ENCODE peak calls at places on chromosomes 6 and 20, in ten cellular contexts. One of them, this sample, is unnamed.

GRCh38 chr6:154509421-154510143 is 903 bp downstream of the CNKSR3 start:
- DNase-seq in ureter: peak; percentile 50
- DNase-seq in NCI-H187: no peak
- DNase-seq in fibroblast of pulmonary artery: peak; percentile 39
- DNase-seq in NCI-H446 treated with DMSO at 0.1 percent for 48 hours: no peak
- DNase-seq in activated T-helper 1 cell treated with anti-CD3 and anti-CD28 coated beads, Interleukin-12 subunit alpha, Interleukin-12 subunit beta, Interleukin-2, Interleukin-4 antibody, amounts not matched to agents 30 ng/mL and 10 ng/mL and 1 ng/mL, durations not matched to agents 14 hours and 24 hours and 36 hours: no peak
- DNase-seq in OCI-M1: peak; percentile 56
- DNase-seq in D341Med: peak; percentile 64
- DNase-seq in T-helper 2 cell: peak; percentile 11
- DNase-seq in BJ: no peak
- DNase-seq in this sample: no peak

GRCh38 chr20:47748069-47748468 is 37.2 kb downstream of the SULF2 start:
- DNase-seq in ureter: no peak
- DNase-seq in NCI-H187: no peak
- DNase-seq in fibroblast of pulmonary artery: no peak
- DNase-seq in NCI-H446 treated with DMSO at 0.1 percent for 48 hours: no peak
- DNase-seq in activated T-helper 1 cell treated with anti-CD3 and anti-CD28 coated beads, Interleukin-12 subunit alpha, Interleukin-12 subunit beta, Interleukin-2, Interleukin-4 antibody, amounts not matched to agents 30 ng/mL and 10 ng/mL and 1 ng/mL, durations not matched to agents 14 hours and 24 hours and 36 hours: no peak
- DNase-seq in OCI-M1: no peak
- DNase-seq in D341Med: no peak
- DNase-seq in T-helper 2 cell: no peak
- DNase-seq in BJ: no peak
- DNase-seq in this sample: no peak

GRCh38 chr6:149934249-149935156 is 7.3 kb upstream of the ULBP2 start:
- DNase-seq in ureter: peak; percentile 72
- DNase-seq in NCI-H187: peak; percentile 14
- DNase-seq in fibroblast of pulmonary artery: peak; percentile 84
- DNase-seq in NCI-H446 treated with DMSO at 0.1 percent for 48 hours: no peak
- DNase-seq in activated T-helper 1 cell treated with anti-CD3 and anti-CD28 coated beads, Interleukin-12 subunit alpha, Interleukin-12 subunit beta, Interleukin-2, Interleukin-4 antibody, amounts not matched to agents 30 ng/mL and 10 ng/mL and 1 ng/mL, durations not matched to agents 14 hours and 24 hours and 36 hours: peak; percentile 60
- DNase-seq in OCI-M1: peak; percentile 88
- DNase-seq in D341Med: peak; percentile 55
- DNase-seq in T-helper 2 cell: peak; percentile 73
- DNase-seq in BJ: no peak
- DNase-seq in this sample: peak; percentile 65

GRCh38 chr6:89186762-89187161 is 30.4 kb downstream of the GABRR1 start:
- DNase-seq in ureter: no peak
- DNase-seq in NCI-H187: no peak
- DNase-seq in fibroblast of pulmonary artery: no peak
- DNase-seq in NCI-H446 treated with DMSO at 0.1 percent for 48 hours: no peak
- DNase-seq in activated T-helper 1 cell treated with anti-CD3 and anti-CD28 coated beads, Interleukin-12 subunit alpha, Interleukin-12 subunit beta, Interleukin-2, Interleukin-4 antibody, amounts not matched to agents 30 ng/mL and 10 ng/mL and 1 ng/mL, durations not matched to agents 14 hours and 24 hours and 36 hours: no peak
- DNase-seq in OCI-M1: no peak
- DNase-seq in D341Med: no peak
- DNase-seq in T-helper 2 cell: no peak
- DNase-seq in BJ: no peak
- DNase-seq in this sample: no peak

GRCh38 chr20:38303908-38304379 is at the start of gene BPI:
- DNase-seq in ureter: no peak
- DNase-seq in NCI-H187: no peak
- DNase-seq in fibroblast of pulmonary artery: no peak
- DNase-seq in NCI-H446 treated with DMSO at 0.1 percent for 48 hours: no peak
- DNase-seq in activated T-helper 1 cell treated with anti-CD3 and anti-CD28 coated beads, Interleukin-12 subunit alpha, Interleukin-12 subunit beta, Interleukin-2, Interleukin-4 antibody, amounts not matched to agents 30 ng/mL and 10 ng/mL and 1 ng/mL, durations not matched to agents 14 hours and 24 hours and 36 hours: no peak
- DNase-seq in OCI-M1: peak; percentile 93
- DNase-seq in D341Med: no peak
- DNase-seq in T-helper 2 cell: no peak
- DNase-seq in BJ: no peak
- DNase-seq in this sample: peak; percentile 98

GRCh38 chr6:119195204-119195603 is 116.7 kb upstream of the FAM184A start:
- DNase-seq in ureter: no peak
- DNase-seq in NCI-H187: no peak
- DNase-seq in fibroblast of pulmonary artery: no peak
- DNase-seq in NCI-H446 treated with DMSO at 0.1 percent for 48 hours: no peak
- DNase-seq in activated T-helper 1 cell treated with anti-CD3 and anti-CD28 coated beads, Interleukin-12 subunit alpha, Interleukin-12 subunit beta, Interleukin-2, Interleukin-4 antibody, amounts not matched to agents 30 ng/mL and 10 ng/mL and 1 ng/mL, durations not matched to agents 14 hours and 24 hours and 36 hours: no peak
- DNase-seq in OCI-M1: no peak
- DNase-seq in D341Med: no peak
- DNase-seq in T-helper 2 cell: no peak
- DNase-seq in BJ: no peak
- DNase-seq in this sample: no peak

GRCh38 chr6:4583026-4583425 is 193.2 kb upstream of the CDYL start:
- DNase-seq in ureter: no peak
- DNase-seq in NCI-H187: no peak
- DNase-seq in fibroblast of pulmonary artery: no peak
- DNase-seq in NCI-H446 treated with DMSO at 0.1 percent for 48 hours: no peak
- DNase-seq in activated T-helper 1 cell treated with anti-CD3 and anti-CD28 coated beads, Interleukin-12 subunit alpha, Interleukin-12 subunit beta, Interleukin-2, Interleukin-4 antibody, amounts not matched to agents 30 ng/mL and 10 ng/mL and 1 ng/mL, durations not matched to agents 14 hours and 24 hours and 36 hours: no peak
- DNase-seq in OCI-M1: no peak
- DNase-seq in D341Med: no peak
- DNase-seq in T-helper 2 cell: no peak
- DNase-seq in BJ: no peak
- DNase-seq in this sample: no peak

GRCh38 chr6:109511832-109512231 is 28.8 kb upstream of the ZBTB24 start:
- DNase-seq in ureter: no peak
- DNase-seq in NCI-H187: no peak
- DNase-seq in fibroblast of pulmonary artery: no peak
- DNase-seq in NCI-H446 treated with DMSO at 0.1 percent for 48 hours: no peak
- DNase-seq in activated T-helper 1 cell treated with anti-CD3 and anti-CD28 coated beads, Interleukin-12 subunit alpha, Interleukin-12 subunit beta, Interleukin-2, Interleukin-4 antibody, amounts not matched to agents 30 ng/mL and 10 ng/mL and 1 ng/mL, durations not matched to agents 14 hours and 24 hours and 36 hours: no peak
- DNase-seq in OCI-M1: no peak
- DNase-seq in D341Med: no peak
- DNase-seq in T-helper 2 cell: no peak
- DNase-seq in BJ: no peak
- DNase-seq in this sample: no peak

GRCh38 chr6:133236898-133237297 is 4.3 kb upstream of the EYA4 start:
- DNase-seq in ureter: no peak
- DNase-seq in NCI-H187: no peak
- DNase-seq in fibroblast of pulmonary artery: peak; percentile 42
- DNase-seq in NCI-H446 treated with DMSO at 0.1 percent for 48 hours: no peak
- DNase-seq in activated T-helper 1 cell treated with anti-CD3 and anti-CD28 coated beads, Interleukin-12 subunit alpha, Interleukin-12 subunit beta, Interleukin-2, Interleukin-4 antibody, amounts not matched to agents 30 ng/mL and 10 ng/mL and 1 ng/mL, durations not matched to agents 14 hours and 24 hours and 36 hours: no peak
- DNase-seq in OCI-M1: no peak
- DNase-seq in D341Med: no peak
- DNase-seq in T-helper 2 cell: no peak
- DNase-seq in BJ: peak; percentile 16
- DNase-seq in this sample: no peak

GRCh38 chr6:34745277-34746103 is 11.8 kb upstream of the SNRPC start:
- DNase-seq in ureter: peak; percentile 50
- DNase-seq in NCI-H187: no peak
- DNase-seq in fibroblast of pulmonary artery: peak; percentile 51
- DNase-seq in NCI-H446 treated with DMSO at 0.1 percent for 48 hours: no peak
- DNase-seq in activated T-helper 1 cell treated with anti-CD3 and anti-CD28 coated beads, Interleukin-12 subunit alpha, Interleukin-12 subunit beta, Interleukin-2, Interleukin-4 antibody, amounts not matched to agents 30 ng/mL and 10 ng/mL and 1 ng/mL, durations not matched to agents 14 hours and 24 hours and 36 hours: no peak
- DNase-seq in OCI-M1: peak; percentile 84
- DNase-seq in D341Med: no peak
- DNase-seq in T-helper 2 cell: no peak
- DNase-seq in BJ: peak; percentile 19
- DNase-seq in this sample: no peak

GRCh38 chr6:14455942-14456648 is 338.5 kb downstream of the CD83 start:
- DNase-seq in ureter: no peak
- DNase-seq in NCI-H187: no peak
- DNase-seq in fibroblast of pulmonary artery: no peak
- DNase-seq in NCI-H446 treated with DMSO at 0.1 percent for 48 hours: no peak
- DNase-seq in activated T-helper 1 cell treated with anti-CD3 and anti-CD28 coated beads, Interleukin-12 subunit alpha, Interleukin-12 subunit beta, Interleukin-2, Interleukin-4 antibody, amounts not matched to agents 30 ng/mL and 10 ng/mL and 1 ng/mL, durations not matched to agents 14 hours and 24 hours and 36 hours: no peak
- DNase-seq in OCI-M1: no peak
- DNase-seq in D341Med: no peak
- DNase-seq in T-helper 2 cell: no peak
- DNase-seq in BJ: no peak
- DNase-seq in this sample: no peak